ENCODE peak calls at places on chromosomes 3 and 15, in six cellular contexts. One of them, this sample, is unnamed.

GRCh38 chr3:141426404-141427034 is 58.2 kb downstream of the ZBTB38 start:
- DNase-seq in myocyte: peak
- DNase-seq in T1000: no peak
- DNase-seq in AG04450: no peak
- DNase-seq in uterus: peak
- DNase-seq in neuronal stem cell: no peak
- DNase-seq in this sample: no peak

GRCh38 chr3:144638009-144638408 is 666.4 kb downstream of the DIPK2A start:
- DNase-seq in myocyte: no peak
- DNase-seq in T1000: no peak
- DNase-seq in AG04450: no peak
- DNase-seq in uterus: no peak
- DNase-seq in neuronal stem cell: no peak
- DNase-seq in this sample: no peak

GRCh38 chr3:195546130-195546560 is 3.0 kb upstream of the PPP1R2 start:
- DNase-seq in myocyte: peak
- DNase-seq in T1000: no peak
- DNase-seq in AG04450: no peak
- DNase-seq in uterus: peak
- DNase-seq in neuronal stem cell: no peak
- DNase-seq in this sample: no peak

GRCh38 chr3:15007681-15008141 is 57.4 kb downstream of the MRPS25 start:
- DNase-seq in myocyte: peak
- DNase-seq in T1000: no peak
- DNase-seq in AG04450: peak
- DNase-seq in uterus: no peak
- DNase-seq in neuronal stem cell: no peak
- DNase-seq in this sample: no peak

GRCh38 chr15:84625125-84625524 is 24.3 kb downstream of the ZSCAN2 start:
- DNase-seq in myocyte: no peak
- DNase-seq in T1000: no peak
- DNase-seq in AG04450: no peak
- DNase-seq in uterus: no peak
- DNase-seq in neuronal stem cell: no peak
- DNase-seq in this sample: no peak

GRCh38 chr3:60202052-60202753 is 1049.0 kb downstream of the FHIT start:
- DNase-seq in myocyte: no peak
- DNase-seq in T1000: no peak
- DNase-seq in AG04450: no peak
- DNase-seq in uterus: no peak
- DNase-seq in neuronal stem cell: no peak
- DNase-seq in this sample: no peak

GRCh38 chr15:69031013-69032001 is 16.8 kb downstream of the NOX5 start:
- DNase-seq in myocyte: no peak
- DNase-seq in T1000: no peak
- DNase-seq in AG04450: no peak
- DNase-seq in uterus: no peak
- DNase-seq in neuronal stem cell: peak
- DNase-seq in this sample: peak

GRCh38 chr3:141498592-141499223 is 11.9 kb downstream of the RASA2 start:
- DNase-seq in myocyte: no peak
- DNase-seq in T1000: no peak
- DNase-seq in AG04450: no peak
- DNase-seq in uterus: no peak
- DNase-seq in neuronal stem cell: no peak
- DNase-seq in this sample: peak

GRCh38 chr3:13548696-13549512 is at the start of gene FBLN2:
- DNase-seq in myocyte: no peak
- DNase-seq in T1000: peak
- DNase-seq in AG04450: no peak
- DNase-seq in uterus: peak
- DNase-seq in neuronal stem cell: peak
- DNase-seq in this sample: no peak

GRCh38 chr15:100261302-100262240 is 80.2 kb downstream of the ADAMTS17 start:
- DNase-seq in myocyte: no peak
- DNase-seq in T1000: no peak
- DNase-seq in AG04450: no peak
- DNase-seq in uterus: no peak
- DNase-seq in neuronal stem cell: no peak
- DNase-seq in this sample: no peak

GRCh38 chr3:45084820-45085816 is 59.0 kb downstream of the CLEC3B start:
- DNase-seq in myocyte: peak
- DNase-seq in T1000: peak
- DNase-seq in AG04450: peak
- DNase-seq in uterus: no peak
- DNase-seq in neuronal stem cell: no peak
- DNase-seq in this sample: no peak

GRCh38 chr15:98217356-98217755 is 256.9 kb downstream of the ARRDC4 start:
- DNase-seq in myocyte: no peak
- DNase-seq in T1000: no peak
- DNase-seq in AG04450: no peak
- DNase-seq in uterus: no peak
- DNase-seq in neuronal stem cell: no peak
- DNase-seq in this sample: no peak

GRCh38 chr3:194987571-194988494 is 283.1 kb downstream of the XXYLT1 start:
- DNase-seq in myocyte: no peak
- DNase-seq in T1000: no peak
- DNase-seq in AG04450: no peak
- DNase-seq in uterus: no peak
- DNase-seq in neuronal stem cell: no peak
- DNase-seq in this sample: no peak

GRCh38 chr3:128573160-128573559 is 77.5 kb downstream of the RPN1 start:
- DNase-seq in myocyte: no peak
- DNase-seq in T1000: no peak
- DNase-seq in AG04450: no peak
- DNase-seq in uterus: no peak
- DNase-seq in neuronal stem cell: no peak
- DNase-seq in this sample: no peak

GRCh38 chr3:111764645-111765091 is 94.4 kb upstream of the PHLDB2 start:
- DNase-seq in myocyte: no peak
- DNase-seq in T1000: no peak
- DNase-seq in AG04450: no peak
- DNase-seq in uterus: no peak
- DNase-seq in neuronal stem cell: no peak
- DNase-seq in this sample: no peak

GRCh38 chr15:73564255-73564654 is 68.9 kb downstream of the NPTN start:
- DNase-seq in myocyte: peak
- DNase-seq in T1000: no peak
- DNase-seq in AG04450: no peak
- DNase-seq in uterus: no peak
- DNase-seq in neuronal stem cell: no peak
- DNase-seq in this sample: no peak

GRCh38 chr15:35852818-35853624 is 307.1 kb upstream of the DPH6 start:
- DNase-seq in myocyte: no peak
- DNase-seq in T1000: no peak
- DNase-seq in AG04450: no peak
- DNase-seq in uterus: no peak
- DNase-seq in neuronal stem cell: no peak
- DNase-seq in this sample: no peak

GRCh38 chr15:78950906-78951840 is 6.3 kb upstream of the CTSH start:
- DNase-seq in myocyte: no peak
- DNase-seq in T1000: no peak
- DNase-seq in AG04450: peak
- DNase-seq in uterus: no peak
- DNase-seq in neuronal stem cell: no peak
- DNase-seq in this sample: no peak

GRCh38 chr3:125212096-125212508 is 446 bp downstream of the SLC12A8 start:
- DNase-seq in myocyte: no peak
- DNase-seq in T1000: no peak
- DNase-seq in AG04450: no peak
- DNase-seq in uterus: no peak
- DNase-seq in neuronal stem cell: peak
- DNase-seq in this sample: no peak

GRCh38 chr15:55799287-55800212 is 56.6 kb upstream of the PRTG start:
- DNase-seq in myocyte: peak
- DNase-seq in T1000: peak
- DNase-seq in AG04450: no peak
- DNase-seq in uterus: no peak
- DNase-seq in neuronal stem cell: peak
- DNase-seq in this sample: peak

GRCh38 chr3:119508172-119508845 is 10.0 kb downstream of the TIMMDC1 start:
- DNase-seq in myocyte: no peak
- DNase-seq in T1000: no peak
- DNase-seq in AG04450: no peak
- DNase-seq in uterus: no peak
- DNase-seq in neuronal stem cell: no peak
- DNase-seq in this sample: peak

GRCh38 chr3:40397129-40397528 is 10.1 kb downstream of the ENTPD3 start:
- DNase-seq in myocyte: no peak
- DNase-seq in T1000: no peak
- DNase-seq in AG04450: no peak
- DNase-seq in uterus: no peak
- DNase-seq in neuronal stem cell: no peak
- DNase-seq in this sample: no peak

GRCh38 chr15:86432861-86433260 is 353.2 kb downstream of the AGBL1 start:
- DNase-seq in myocyte: no peak
- DNase-seq in T1000: no peak
- DNase-seq in AG04450: no peak
- DNase-seq in uterus: no peak
- DNase-seq in neuronal stem cell: no peak
- DNase-seq in this sample: no peak

GRCh38 chr15:50970524-50970923 is 62.0 kb downstream of the AP4E1 start:
- DNase-seq in myocyte: no peak
- DNase-seq in T1000: no peak
- DNase-seq in AG04450: no peak
- DNase-seq in uterus: no peak
- DNase-seq in neuronal stem cell: no peak
- DNase-seq in this sample: no peak

GRCh38 chr3:89360155-89360554 is 252.7 kb downstream of the EPHA3 start:
- DNase-seq in myocyte: peak
- DNase-seq in T1000: no peak
- DNase-seq in AG04450: no peak
- DNase-seq in uterus: no peak
- DNase-seq in neuronal stem cell: no peak
- DNase-seq in this sample: no peak

GRCh38 chr3:13580256-13581023 is 31.5 kb downstream of the FBLN2 start:
- DNase-seq in myocyte: no peak
- DNase-seq in T1000: no peak
- DNase-seq in AG04450: no peak
- DNase-seq in uterus: no peak
- DNase-seq in neuronal stem cell: no peak
- DNase-seq in this sample: no peak

GRCh38 chr3:156307704-156308103 is 187.3 kb downstream of the KCNAB1 start:
- DNase-seq in myocyte: peak
- DNase-seq in T1000: peak
- DNase-seq in AG04450: peak
- DNase-seq in uterus: peak
- DNase-seq in neuronal stem cell: no peak
- DNase-seq in this sample: no peak

GRCh38 chr3:49629866-49630265 is 44.3 kb upstream of the APEH start:
- DNase-seq in myocyte: no peak
- DNase-seq in T1000: no peak
- DNase-seq in AG04450: no peak
- DNase-seq in uterus: no peak
- DNase-seq in neuronal stem cell: no peak
- DNase-seq in this sample: no peak

GRCh38 chr3:61158152-61158551 is 93.1 kb downstream of the FHIT start:
- DNase-seq in myocyte: no peak
- DNase-seq in T1000: no peak
- DNase-seq in AG04450: no peak
- DNase-seq in uterus: no peak
- DNase-seq in neuronal stem cell: no peak
- DNase-seq in this sample: no peak

GRCh38 chr15:88383354-88383753 is 83.8 kb downstream of the MRPL46 start:
- DNase-seq in myocyte: no peak
- DNase-seq in T1000: no peak
- DNase-seq in AG04450: no peak
- DNase-seq in uterus: no peak
- DNase-seq in neuronal stem cell: no peak
- DNase-seq in this sample: no peak

GRCh38 chr3:149586871-149587270 is 71.0 kb downstream of the WWTR1 start:
- DNase-seq in myocyte: no peak
- DNase-seq in T1000: no peak
- DNase-seq in AG04450: no peak
- DNase-seq in uterus: no peak
- DNase-seq in neuronal stem cell: no peak
- DNase-seq in this sample: no peak

GRCh38 chr15:100281096-100281917 is 60.5 kb downstream of the ADAMTS17 start:
- DNase-seq in myocyte: no peak
- DNase-seq in T1000: no peak
- DNase-seq in AG04450: no peak
- DNase-seq in uterus: no peak
- DNase-seq in neuronal stem cell: no peak
- DNase-seq in this sample: no peak

GRCh38 chr15:93985173-93985572 is 246.2 kb upstream of the MCTP2 start:
- DNase-seq in myocyte: no peak
- DNase-seq in T1000: no peak
- DNase-seq in AG04450: no peak
- DNase-seq in uterus: no peak
- DNase-seq in neuronal stem cell: no peak
- DNase-seq in this sample: no peak

GRCh38 chr15:72200395-72201237 is 3.0 kb upstream of the GRAMD2A start:
- DNase-seq in myocyte: peak
- DNase-seq in T1000: no peak
- DNase-seq in AG04450: no peak
- DNase-seq in uterus: no peak
- DNase-seq in neuronal stem cell: no peak
- DNase-seq in this sample: no peak

This sample was measured in stimulated activated naive CD8-positive, alpha-beta T cell treated with anti-CD3 and anti-CD28 coated beads, Interleukin-15, amount 100 ng/mL, for 72 hours.